ENCODE peak calls at places on chromosomes 16 and 17, in five cellular contexts. R is NCI-H774; A is body of pancreas; I is stimulated activated CD8-positive, alpha-beta memory T cell treated with anti-CD3 and anti-CD28 coated beads, Interleukin-4, amount 100 ng/mL, for 4 hours; C is foreskin fibroblast. V is an unnamed sample.

GRCh38 chr17:19303367-19303776 is 59.2 kb downstream of the B9D1 start:
- DNase-seq in A (no peak), C (no peak), I (no peak), R (no peak), V (no peak)

GRCh38 chr17:75818326-75818885 is 25.8 kb downstream of the UNC13D start:
- DNase-seq in I (no peak), C (no peak), R (no peak), A (no peak), V (no peak)

GRCh38 chr16:29820730-29821662 is 734 bp downstream of the MVP start:
- DNase-seq in I (no peak), A (peak; percentile 79), R (no peak), C (no peak), V (no peak)

GRCh38 chr16:48596326-48596725 is 13.7 kb downstream of the N4BP1 start:
- DNase-seq in R (no peak), C (no peak), A (no peak), I (no peak), V (no peak)

GRCh38 chr17:7959503-7960253 is 27.7 kb downstream of the CNTROB start:
- DNase-seq in A (no peak), R (no peak), C (no peak), I (no peak), V (no peak)

GRCh38 chr17:75010683-75011406 is 1.6 kb upstream of the MRPL58 start:
- DNase-seq in A (peak; percentile 56), C (no peak), I (no peak), R (peak; percentile 82), V (peak; percentile 76)

GRCh38 chr17:18919963-18920362 is 32.0 kb upstream of the SLC5A10 start:
- DNase-seq in I (no peak), R (no peak), A (peak; percentile 16), C (no peak), V (peak; percentile 40)

GRCh38 chr16:89330177-89330856 is 112.8 kb downstream of the ZNF778 start:
- DNase-seq in A (peak; percentile 77), I (no peak), R (no peak), C (no peak), V (no peak)

GRCh38 chr16:57192720-57193486 is 6.8 kb downstream of the RSPRY1 start:
- DNase-seq in A (no peak), R (no peak), C (no peak), I (no peak), V (no peak)

GRCh38 chr17:7842950-7843535 is 9.0 kb downstream of the KDM6B start:
- DNase-seq in I (no peak), A (peak; percentile 70), C (peak; percentile 94), R (no peak), V (no peak)

GRCh38 chr16:47143329-47143676 is 442 bp downstream of the NETO2 start:
- DNase-seq in C (peak; percentile 60), R (peak; percentile 56), I (peak; percentile 20), A (peak; percentile 44), V (peak; percentile 82)

GRCh38 chr17:4326112-4326511 is 40.4 kb downstream of the UBE2G1 start:
- DNase-seq in I (no peak), R (no peak), A (no peak), C (no peak), V (no peak)

GRCh38 chr16:89349947-89350633 is 132.6 kb downstream of the ZNF778 start:
- DNase-seq in C (no peak), R (no peak), I (no peak), A (no peak), V (no peak)

GRCh38 chr17:68424861-68425260 is 32.4 kb downstream of the WIPI1 start:
- DNase-seq in C (no peak), R (peak; percentile 76), I (no peak), A (peak; percentile 25), V (no peak)

GRCh38 chr17:40307001-40307690 is 1.8 kb upstream of the RARA start:
- DNase-seq in R (no peak), A (no peak), I (no peak), C (peak; percentile 67), V (peak; percentile 74)

GRCh38 chr17:57281887-57282653 is 25.7 kb downstream of the MSI2 start:
- DNase-seq in R (no peak), A (no peak), C (no peak), I (no peak), V (no peak)

GRCh38 chr16:55399911-55400310 is 75.9 kb downstream of the IRX6 start:
- DNase-seq in R (no peak), C (no peak), I (no peak), A (no peak), V (no peak)

GRCh38 chr17:52419256-52419655 is 260.7 kb upstream of the CA10 start:
- DNase-seq in C (no peak), A (peak; percentile 69), I (no peak), R (peak; percentile 96), V (no peak)

GRCh38 chr17:77208217-77208808 is 67.5 kb downstream of the SEC14L1 start:
- DNase-seq in I (no peak), C (peak; percentile 48), R (peak; percentile 32), A (peak; percentile 76), V (peak; percentile 74)

GRCh38 chr17:27741361-27741861 is 58.9 kb downstream of the NOS2 start:
- DNase-seq in C (peak; percentile 37), R (no peak), A (no peak), I (no peak), V (no peak)

GRCh38 chr16:3643095-3643730 is 11.3 kb upstream of the DNASE1 start:
- DNase-seq in C (no peak), A (no peak), R (no peak), I (no peak), V (peak; percentile 4)

GRCh38 chr17:10205549-10206185 is 7.3 kb upstream of the GAS7 start:
- DNase-seq in I (no peak), C (no peak), A (no peak), R (no peak), V (no peak)

GRCh38 chr16:1333149-1333812 is at the start of gene BAIAP3:
- DNase-seq in C (no peak), A (peak; percentile 55), I (no peak), R (no peak), V (peak; percentile 81)

GRCh38 chr17:54900457-54901229 is at the start of gene TOM1L1:
- DNase-seq in A (peak; percentile 93), C (peak; percentile 57), R (peak; percentile 98), I (no peak), V (peak; percentile 91)

GRCh38 chr17:51536627-51537026 is 276.3 kb downstream of the UTP18 start:
- DNase-seq in I (no peak), A (no peak), R (no peak), C (no peak), V (no peak)

GRCh38 chr16:26963109-26963508 is 103.6 kb upstream of the C16orf82 start:
- DNase-seq in R (no peak), A (no peak), I (no peak), C (no peak), V (peak; percentile 12)

GRCh38 chr16:35298460-35299243 is 1839.2 kb downstream of the TP53TG3F start:
- DNase-seq in A (no peak), C (no peak), R (no peak), I (no peak), V (no peak)

GRCh38 chr17:38915639-38915995 is 9.8 kb upstream of the LASP1NB start:
- DNase-seq in I (no peak), A (no peak), R (no peak), C (no peak), V (no peak)

GRCh38 chr17:57727776-57728175 is 17.3 kb downstream of the CCDC182 start:
- DNase-seq in C (no peak), A (no peak), R (no peak), I (no peak), V (no peak)

GRCh38 chr17:40600486-40601046 is 35.3 kb upstream of the CCR7 start:
- DNase-seq in R (no peak), I (no peak), C (no peak), A (no peak), V (no peak)

GRCh38 chr17:82810644-82811430 is 29.0 kb downstream of the ZNF750 start:
- DNase-seq in I (no peak), R (no peak), A (no peak), C (no peak), V (no peak)

V was measured in hepatocyte.